ENCODE peak calls at places on chromosomes 11 and 22, in six cellular contexts. One of them, this sample, is unnamed.
A peak's percentile ranks its signal among the peaks of the same experiment; 100 is the strongest.

GRCh38 chr11:44010789-44011251 is 37.0 kb upstream of the ACCSL start:
- DNase-seq in neural crest cell: no peak
- DNase-seq in H9: no peak
- DNase-seq in fibroblast of the aortic adventitia: peak; percentile 53
- DNase-seq in CD8-positive, alpha-beta T cell: no peak
- DNase-seq in upper lobe of right lung: no peak
- DNase-seq in this sample: no peak

GRCh38 chr11:96714689-96715088 is 324.9 kb downstream of the JRKL start:
- DNase-seq in H9: no peak
- DNase-seq in fibroblast of the aortic adventitia: no peak
- DNase-seq in upper lobe of right lung: no peak
- DNase-seq in CD8-positive, alpha-beta T cell: no peak
- DNase-seq in neural crest cell: no peak
- DNase-seq in this sample: no peak

GRCh38 chr11:446886-447285 is 3.2 kb upstream of the PTDSS2 start:
- DNase-seq in CD8-positive, alpha-beta T cell: no peak
- DNase-seq in upper lobe of right lung: peak; percentile 65
- DNase-seq in fibroblast of the aortic adventitia: no peak
- DNase-seq in neural crest cell: no peak
- DNase-seq in H9: no peak
- DNase-seq in this sample: no peak

GRCh38 chr11:14974723-14975587 is 2.8 kb upstream of the CALCA start:
- DNase-seq in upper lobe of right lung: peak; percentile 68
- DNase-seq in fibroblast of the aortic adventitia: peak; percentile 49
- DNase-seq in H9: peak; percentile 84
- DNase-seq in CD8-positive, alpha-beta T cell: peak; percentile 57
- DNase-seq in neural crest cell: peak; percentile 63
- DNase-seq in this sample: no peak

GRCh38 chr22:19800761-19801244 is 40.2 kb downstream of the TBX1 start:
- DNase-seq in H9: peak; percentile 69
- DNase-seq in fibroblast of the aortic adventitia: peak; percentile 25
- DNase-seq in neural crest cell: peak; percentile 20
- DNase-seq in upper lobe of right lung: no peak
- DNase-seq in CD8-positive, alpha-beta T cell: no peak
- DNase-seq in this sample: no peak

GRCh38 chr11:13664351-13664750 is 4.1 kb upstream of the FAR1 start:
- DNase-seq in CD8-positive, alpha-beta T cell: no peak
- DNase-seq in H9: no peak
- DNase-seq in fibroblast of the aortic adventitia: no peak
- DNase-seq in upper lobe of right lung: no peak
- DNase-seq in neural crest cell: no peak
- DNase-seq in this sample: no peak

GRCh38 chr11:64165482-64165841 is 451 bp downstream of the MACROD1 start:
- DNase-seq in fibroblast of the aortic adventitia: no peak
- DNase-seq in neural crest cell: peak; percentile 28
- DNase-seq in CD8-positive, alpha-beta T cell: no peak
- DNase-seq in H9: no peak
- DNase-seq in upper lobe of right lung: peak; percentile 73
- DNase-seq in this sample: no peak

GRCh38 chr11:72721689-72722049 is 30.5 kb downstream of the ARAP1 start:
- DNase-seq in CD8-positive, alpha-beta T cell: peak; percentile 63
- DNase-seq in H9: no peak
- DNase-seq in fibroblast of the aortic adventitia: no peak
- DNase-seq in upper lobe of right lung: peak; percentile 79
- DNase-seq in neural crest cell: no peak
- DNase-seq in this sample: no peak

GRCh38 chr22:37731804-37732471 is 35.1 kb downstream of the TRIOBP start:
- DNase-seq in H9: no peak
- DNase-seq in neural crest cell: no peak
- DNase-seq in upper lobe of right lung: no peak
- DNase-seq in fibroblast of the aortic adventitia: no peak
- DNase-seq in CD8-positive, alpha-beta T cell: no peak
- DNase-seq in this sample: no peak

GRCh38 chr22:24417901-24418641 is 9.3 kb upstream of the ADORA2A start:
- DNase-seq in neural crest cell: no peak
- DNase-seq in upper lobe of right lung: no peak
- DNase-seq in CD8-positive, alpha-beta T cell: no peak
- DNase-seq in H9: no peak
- DNase-seq in fibroblast of the aortic adventitia: peak; percentile 19
- DNase-seq in this sample: no peak

GRCh38 chr11:78295991-78296930 is 107.5 kb downstream of the USP35 start:
- DNase-seq in H9: no peak
- DNase-seq in CD8-positive, alpha-beta T cell: no peak
- DNase-seq in upper lobe of right lung: no peak
- DNase-seq in neural crest cell: no peak
- DNase-seq in fibroblast of the aortic adventitia: no peak
- DNase-seq in this sample: no peak

GRCh38 chr11:9137293-9138132 is 46.1 kb upstream of the SCUBE2 start:
- DNase-seq in CD8-positive, alpha-beta T cell: peak; percentile 45
- DNase-seq in fibroblast of the aortic adventitia: peak; percentile 66
- DNase-seq in upper lobe of right lung: peak; percentile 89
- DNase-seq in H9: peak; percentile 90
- DNase-seq in neural crest cell: peak; percentile 83
- DNase-seq in this sample: peak; percentile 90

GRCh38 chr22:27046126-27046525 is 388.7 kb downstream of the MIAT start:
- DNase-seq in H9: no peak
- DNase-seq in fibroblast of the aortic adventitia: no peak
- DNase-seq in upper lobe of right lung: no peak
- DNase-seq in neural crest cell: no peak
- DNase-seq in CD8-positive, alpha-beta T cell: no peak
- DNase-seq in this sample: no peak

GRCh38 chr11:85977751-85978160 is 91.1 kb downstream of the PICALM start:
- DNase-seq in fibroblast of the aortic adventitia: peak; percentile 44
- DNase-seq in H9: no peak
- DNase-seq in upper lobe of right lung: no peak
- DNase-seq in CD8-positive, alpha-beta T cell: no peak
- DNase-seq in neural crest cell: no peak
- DNase-seq in this sample: no peak

GRCh38 chr11:134822930-134823329 is 410.9 kb upstream of the B3GAT1 start:
- DNase-seq in CD8-positive, alpha-beta T cell: no peak
- DNase-seq in fibroblast of the aortic adventitia: no peak
- DNase-seq in neural crest cell: no peak
- DNase-seq in H9: no peak
- DNase-seq in upper lobe of right lung: no peak
- DNase-seq in this sample: no peak

GRCh38 chr11:17333799-17334586 is 17.6 kb upstream of the NCR3LG1 start:
- DNase-seq in upper lobe of right lung: no peak
- DNase-seq in neural crest cell: no peak
- DNase-seq in CD8-positive, alpha-beta T cell: peak; percentile 63
- DNase-seq in H9: no peak
- DNase-seq in fibroblast of the aortic adventitia: no peak
- DNase-seq in this sample: no peak

GRCh38 chr11:17331669-17332068 is 19.9 kb upstream of the NCR3LG1 start:
- DNase-seq in fibroblast of the aortic adventitia: no peak
- DNase-seq in upper lobe of right lung: no peak
- DNase-seq in neural crest cell: no peak
- DNase-seq in CD8-positive, alpha-beta T cell: no peak
- DNase-seq in H9: no peak
- DNase-seq in this sample: no peak

DNA sequence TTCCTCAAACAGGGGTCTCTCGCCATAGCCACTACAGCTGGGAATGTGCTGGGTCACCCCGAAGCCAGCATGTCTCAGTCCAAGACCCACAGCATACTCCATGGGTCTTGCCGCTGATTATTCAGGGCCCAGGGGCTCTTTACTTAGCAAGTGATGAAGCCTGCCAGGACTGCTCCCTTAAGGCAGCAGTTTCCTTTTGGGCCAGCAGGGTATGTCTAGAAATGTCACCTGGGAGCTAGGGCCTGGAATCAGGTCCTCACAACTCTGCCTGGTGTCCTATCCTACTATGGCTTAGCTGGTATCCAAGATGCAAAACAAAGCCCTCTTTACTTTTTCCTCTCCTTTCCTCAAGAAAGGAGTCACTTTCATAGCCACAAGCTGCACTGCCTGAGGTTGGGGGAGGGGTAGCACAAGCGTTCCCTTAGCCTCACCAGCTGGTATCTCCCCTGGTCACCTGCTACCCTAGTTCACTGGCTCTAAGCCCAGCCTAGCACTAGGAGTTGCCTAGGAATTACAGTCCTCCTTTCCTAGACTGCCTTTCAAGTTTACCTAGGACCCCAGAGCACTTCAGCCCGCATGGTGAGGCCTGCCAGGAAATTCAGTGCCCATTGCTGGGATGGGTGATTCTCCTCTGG is 22.6 kb upstream of the NCR3LG1 start:
- DNase-seq in neural crest cell: no peak
- DNase-seq in fibroblast of the aortic adventitia: no peak
- DNase-seq in upper lobe of right lung: no peak
- DNase-seq in H9: peak; percentile 49
- DNase-seq in CD8-positive, alpha-beta T cell: no peak
- DNase-seq in this sample: no peak
- TF ChIP-seq CTCF in neural crest cell: no peak
- TF ChIP-seq CTCF in fibroblast of the aortic adventitia: no peak
- TF ChIP-seq CTCF in upper lobe of right lung: no peak
- TF ChIP-seq CTCF in H9: peak; percentile 53
- TF ChIP-seq CTCF in CD8-positive, alpha-beta T cell: no peak
- TF ChIP-seq CTCF in this sample: no peak

GRCh38 chr11:82927264-82927880 is 25.8 kb downstream of the DDIAS start:
- DNase-seq in fibroblast of the aortic adventitia: peak; percentile 75
- DNase-seq in H9: no peak
- DNase-seq in neural crest cell: no peak
- DNase-seq in upper lobe of right lung: no peak
- DNase-seq in CD8-positive, alpha-beta T cell: peak; percentile 26
- DNase-seq in this sample: no peak
- TF ChIP-seq CTCF in fibroblast of the aortic adventitia: peak; percentile 78
- TF ChIP-seq CTCF in H9: peak; percentile 86
- TF ChIP-seq CTCF in neural crest cell: peak; percentile 85
- TF ChIP-seq CTCF in upper lobe of right lung: peak; percentile 79
- TF ChIP-seq CTCF in CD8-positive, alpha-beta T cell: peak; percentile 89
- TF ChIP-seq CTCF in this sample: peak; percentile 95

GRCh38 chr22:25702571-25703167 is 39.3 kb upstream of the MYO18B start:
- DNase-seq in upper lobe of right lung: no peak
- DNase-seq in CD8-positive, alpha-beta T cell: no peak
- DNase-seq in H9: no peak
- DNase-seq in fibroblast of the aortic adventitia: no peak
- DNase-seq in neural crest cell: no peak
- DNase-seq in this sample: no peak
- TF ChIP-seq CTCF in upper lobe of right lung: no peak
- TF ChIP-seq CTCF in CD8-positive, alpha-beta T cell: no peak
- TF ChIP-seq CTCF in H9: no peak
- TF ChIP-seq CTCF in fibroblast of the aortic adventitia: no peak
- TF ChIP-seq CTCF in neural crest cell: no peak
- TF ChIP-seq CTCF in this sample: no peak

GRCh38 chr11:47271328-47271727 is 1.4 kb downstream of the MADD start:
- DNase-seq in H9: no peak
- DNase-seq in fibroblast of the aortic adventitia: no peak
- DNase-seq in CD8-positive, alpha-beta T cell: no peak
- DNase-seq in upper lobe of right lung: no peak
- DNase-seq in neural crest cell: no peak
- DNase-seq in this sample: no peak
- TF ChIP-seq CTCF in H9: no peak
- TF ChIP-seq CTCF in fibroblast of the aortic adventitia: no peak
- TF ChIP-seq CTCF in CD8-positive, alpha-beta T cell: no peak
- TF ChIP-seq CTCF in upper lobe of right lung: no peak
- TF ChIP-seq CTCF in neural crest cell: no peak
- TF ChIP-seq CTCF in this sample: no peak

DNA sequence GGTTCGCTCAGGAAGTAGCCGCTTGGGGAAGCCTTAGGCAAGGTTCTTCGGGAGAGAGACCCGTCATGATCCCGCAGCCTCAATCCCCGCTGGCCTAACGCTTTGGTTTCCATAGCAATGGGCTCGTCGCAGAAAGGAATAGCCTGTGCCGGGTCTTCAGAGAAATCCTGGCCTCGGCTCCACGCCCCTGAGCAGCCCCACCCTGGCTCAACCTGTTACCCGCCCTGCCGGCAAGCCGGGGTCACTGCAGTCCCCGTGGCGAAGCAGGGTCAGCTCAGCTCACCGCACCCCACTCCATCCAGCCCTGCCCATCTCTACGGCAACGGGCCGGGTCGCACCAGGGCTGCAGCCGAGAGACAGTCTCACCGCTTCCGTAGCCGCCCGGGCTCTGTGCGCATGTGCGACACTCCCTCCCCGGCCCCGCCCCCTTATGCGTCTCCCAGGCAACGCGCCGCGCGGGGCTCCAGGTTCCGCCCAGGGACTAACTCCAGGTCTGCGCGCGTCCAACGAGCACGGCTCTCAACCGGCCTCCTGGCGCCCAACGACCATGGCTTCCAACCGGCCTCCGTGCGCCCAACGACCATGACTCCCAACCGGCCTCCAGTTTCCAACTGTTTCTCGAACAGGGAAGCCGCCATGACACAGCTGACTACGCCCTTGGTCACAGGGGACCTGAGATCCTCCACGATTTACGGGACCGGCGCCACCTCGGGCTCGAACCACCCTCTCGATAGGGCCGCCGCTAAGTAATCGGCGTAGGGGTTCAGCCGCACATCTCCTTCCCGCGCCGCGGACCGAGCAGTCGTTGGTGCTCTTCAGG is at the start of gene DUSP18:
- DNase-seq in fibroblast of the aortic adventitia: peak; percentile 89
- DNase-seq in CD8-positive, alpha-beta T cell: peak; percentile 88
- DNase-seq in neural crest cell: peak; percentile 95
- DNase-seq in upper lobe of right lung: peak; percentile 97
- DNase-seq in H9: peak; percentile 98
- DNase-seq in this sample: peak; percentile 97
- TF ChIP-seq CTCF in fibroblast of the aortic adventitia: peak; percentile 59
- TF ChIP-seq CTCF in CD8-positive, alpha-beta T cell: no peak
- TF ChIP-seq CTCF in neural crest cell: peak; percentile 64
- TF ChIP-seq CTCF in upper lobe of right lung: peak; percentile 55
- TF ChIP-seq CTCF in H9: peak; percentile 71
- TF ChIP-seq CTCF in this sample: peak; percentile 51

GRCh38 chr22:22396741-22397291 is 111.7 kb downstream of the ZNF280B start:
- DNase-seq in upper lobe of right lung: no peak
- DNase-seq in neural crest cell: no peak
- DNase-seq in fibroblast of the aortic adventitia: no peak
- DNase-seq in CD8-positive, alpha-beta T cell: no peak
- DNase-seq in H9: no peak
- DNase-seq in this sample: no peak

GRCh38 chr22:22395230-22395629 is 113.3 kb downstream of the ZNF280B start:
- DNase-seq in fibroblast of the aortic adventitia: no peak
- DNase-seq in H9: no peak
- DNase-seq in CD8-positive, alpha-beta T cell: no peak
- DNase-seq in upper lobe of right lung: no peak
- DNase-seq in neural crest cell: no peak
- DNase-seq in this sample: no peak

GRCh38 chr22:22392131-22392530 is 116.4 kb downstream of the ZNF280B start:
- DNase-seq in fibroblast of the aortic adventitia: no peak
- DNase-seq in neural crest cell: no peak
- DNase-seq in upper lobe of right lung: no peak
- DNase-seq in CD8-positive, alpha-beta T cell: no peak
- DNase-seq in H9: no peak
- DNase-seq in this sample: no peak

GRCh38 chr22:22397292-22397870 is 111.2 kb downstream of the ZNF280B start:
- DNase-seq in neural crest cell: peak; percentile 46
- DNase-seq in upper lobe of right lung: no peak
- DNase-seq in fibroblast of the aortic adventitia: peak; percentile 62
- DNase-seq in CD8-positive, alpha-beta T cell: no peak
- DNase-seq in H9: no peak
- DNase-seq in this sample: no peak

DNA sequence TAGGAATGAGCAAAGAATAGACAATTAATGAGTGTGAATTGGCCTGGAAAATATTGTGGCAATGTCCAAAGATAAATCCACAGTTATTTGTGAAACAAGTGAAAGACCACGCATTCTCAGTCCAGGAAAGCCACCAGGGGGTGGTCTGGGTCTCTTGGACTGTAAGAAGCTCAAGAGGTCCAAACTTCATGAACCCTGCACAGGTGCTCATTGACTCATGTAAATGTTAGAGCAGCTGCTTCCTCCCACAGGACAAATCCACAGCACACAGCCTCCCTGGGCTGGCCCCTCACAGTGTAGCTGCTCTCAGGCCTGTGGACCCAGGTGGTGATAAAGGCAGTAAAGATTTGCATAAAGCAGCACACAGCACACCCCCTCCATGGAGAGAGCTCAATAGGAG is 114.0 kb downstream of the ZNF280B start:
- DNase-seq in upper lobe of right lung: no peak
- DNase-seq in fibroblast of the aortic adventitia: no peak
- DNase-seq in H9: no peak
- DNase-seq in neural crest cell: no peak
- DNase-seq in CD8-positive, alpha-beta T cell: no peak
- DNase-seq in this sample: no peak
- TF ChIP-seq CTCF in upper lobe of right lung: no peak
- TF ChIP-seq CTCF in fibroblast of the aortic adventitia: no peak
- TF ChIP-seq CTCF in H9: no peak
- TF ChIP-seq CTCF in neural crest cell: no peak
- TF ChIP-seq CTCF in CD8-positive, alpha-beta T cell: no peak
- TF ChIP-seq CTCF in this sample: no peak

This sample was measured in mesothelial cell of epicardium.